ENCODE peak calls at places on chromosomes 3 and 15, in four cellular contexts. One of them, this sample, is unnamed.

GRCh38 chr15:95565201-95565600 is 765.3 kb upstream of the NR2F2 start:
- DNase-seq in GM23248: no peak
- DNase-seq in lower lobe of right lung: no peak
- DNase-seq in cardiac muscle cell: peak; percentile 26
- DNase-seq in this sample: no peak

GRCh38 chr15:51849866-51850265 is 20.4 kb downstream of the TMOD3 start:
- DNase-seq in cardiac muscle cell: no peak
- DNase-seq in GM23248: no peak
- DNase-seq in lower lobe of right lung: no peak
- DNase-seq in this sample: no peak

GRCh38 chr15:89428246-89428645 is 68.1 kb downstream of the RHCG start:
- DNase-seq in lower lobe of right lung: no peak
- DNase-seq in cardiac muscle cell: no peak
- DNase-seq in GM23248: no peak
- DNase-seq in this sample: no peak

GRCh38 chr15:33985287-33985686 is 17.0 kb downstream of the CHRM5 start:
- DNase-seq in cardiac muscle cell: peak; percentile 90
- DNase-seq in lower lobe of right lung: no peak
- DNase-seq in GM23248: peak; percentile 78
- DNase-seq in this sample: peak; percentile 1

GRCh38 chr15:96349933-96350292 is 19.4 kb downstream of the NR2F2 start:
- DNase-seq in GM23248: no peak
- DNase-seq in lower lobe of right lung: no peak
- DNase-seq in cardiac muscle cell: no peak
- DNase-seq in this sample: no peak

GRCh38 chr3:17623464-17623863 is 119.0 kb downstream of the TBC1D5 start:
- DNase-seq in lower lobe of right lung: no peak
- DNase-seq in cardiac muscle cell: no peak
- DNase-seq in GM23248: no peak
- DNase-seq in this sample: no peak

GRCh38 chr15:50257206-50257735 is 8.3 kb downstream of the HDC start:
- DNase-seq in cardiac muscle cell: no peak
- DNase-seq in GM23248: no peak
- DNase-seq in lower lobe of right lung: no peak
- DNase-seq in this sample: no peak

GRCh38 chr3:111924283-111924682 is 54.5 kb upstream of the ABHD10 start:
- DNase-seq in GM23248: no peak
- DNase-seq in lower lobe of right lung: peak; percentile 50
- DNase-seq in cardiac muscle cell: no peak
- DNase-seq in this sample: peak; percentile 96

GRCh38 chr3:194286747-194287146 is 64.4 kb downstream of the CPN2 start:
- DNase-seq in GM23248: no peak
- DNase-seq in cardiac muscle cell: no peak
- DNase-seq in lower lobe of right lung: no peak
- DNase-seq in this sample: no peak

GRCh38 chr15:26772588-26773484 is at the start of gene GABRB3:
- DNase-seq in cardiac muscle cell: peak; percentile 55
- DNase-seq in lower lobe of right lung: peak; percentile 55
- DNase-seq in GM23248: peak; percentile 12
- DNase-seq in this sample: peak; percentile 13

GRCh38 chr3:53195602-53196574 is 34.9 kb downstream of the PRKCD start:
- DNase-seq in GM23248: peak; percentile 69
- DNase-seq in lower lobe of right lung: peak; percentile 75
- DNase-seq in cardiac muscle cell: peak; percentile 56
- DNase-seq in this sample: peak; percentile 30

GRCh38 chr15:78255421-78256043 is 8.8 kb upstream of the DNAJA4 start:
- DNase-seq in GM23248: no peak
- DNase-seq in lower lobe of right lung: no peak
- DNase-seq in cardiac muscle cell: no peak
- DNase-seq in this sample: no peak

GRCh38 chr3:52841981-52842340 is 7.1 kb upstream of the MUSTN1 start:
- DNase-seq in lower lobe of right lung: no peak
- DNase-seq in cardiac muscle cell: no peak
- DNase-seq in GM23248: no peak
- DNase-seq in this sample: no peak

GRCh38 chr3:160400631-160401150 is 1.2 kb downstream of the SMC4 start:
- DNase-seq in GM23248: peak; percentile 56
- DNase-seq in lower lobe of right lung: peak; percentile 66
- DNase-seq in cardiac muscle cell: peak; percentile 35
- DNase-seq in this sample: peak; percentile 18

GRCh38 chr15:83999396-84000120 is 236.0 kb upstream of the GOLGA6L4 start:
- DNase-seq in cardiac muscle cell: no peak
- DNase-seq in GM23248: peak; percentile 2
- DNase-seq in lower lobe of right lung: no peak
- DNase-seq in this sample: no peak

GRCh38 chr3:111076732-111077131 is 5.1 kb downstream of the NECTIN3 start:
- DNase-seq in cardiac muscle cell: no peak
- DNase-seq in lower lobe of right lung: no peak
- DNase-seq in GM23248: no peak
- DNase-seq in this sample: no peak

GRCh38 chr3:46863261-46863782 is at the start of gene MYL3:
- DNase-seq in lower lobe of right lung: peak; percentile 18
- DNase-seq in GM23248: no peak
- DNase-seq in cardiac muscle cell: no peak
- DNase-seq in this sample: no peak

GRCh38 chr3:111859061-111859973 is at the start of gene PHLDB2:
- DNase-seq in GM23248: peak; percentile 91
- DNase-seq in cardiac muscle cell: peak; percentile 87
- DNase-seq in lower lobe of right lung: peak; percentile 67
- DNase-seq in this sample: peak; percentile 86

GRCh38 chr3:169841171-169841570 is 28.5 kb upstream of the LRRC34 start:
- DNase-seq in GM23248: no peak
- DNase-seq in lower lobe of right lung: no peak
- DNase-seq in cardiac muscle cell: peak; percentile 59
- DNase-seq in this sample: peak; percentile 10

GRCh38 chr15:39799552-39800011 is 16.9 kb upstream of the FSIP1 start:
- DNase-seq in GM23248: no peak
- DNase-seq in lower lobe of right lung: peak; percentile 53
- DNase-seq in cardiac muscle cell: no peak
- DNase-seq in this sample: no peak
- H3K9me3 ChIP-seq in GM23248: no peaks in the 10 kb centered on the region
- H3K9me3 ChIP-seq in lower lobe of right lung: no peaks in the 10 kb centered on the region
- H3K9me3 ChIP-seq in cardiac muscle cell: no peaks in the 10 kb centered on the region
- H3K9me3 ChIP-seq in this sample: no peaks in the 10 kb centered on the region

DNA sequence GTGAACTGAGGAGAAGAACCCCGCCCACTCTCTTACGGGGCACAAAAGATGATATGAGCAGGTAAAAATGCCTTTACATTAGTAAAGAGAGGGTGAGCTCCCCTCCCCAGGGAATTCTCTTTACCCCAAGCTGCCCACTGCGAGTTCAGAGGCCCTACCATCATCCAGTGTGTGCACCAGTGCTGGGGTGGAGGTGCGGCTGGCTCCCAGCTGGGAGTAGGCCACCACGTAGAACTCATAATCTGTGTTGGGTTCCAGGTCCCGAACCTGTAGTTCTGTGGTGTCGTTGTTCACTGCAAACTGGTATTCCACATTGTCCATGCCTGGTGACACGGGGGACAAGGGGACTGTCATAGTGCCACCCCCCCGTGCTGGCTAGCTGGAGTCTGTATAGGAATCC is 17.1 kb upstream of the IGDCC3 start:
- DNase-seq in GM23248: no peak
- DNase-seq in lower lobe of right lung: no peak
- DNase-seq in cardiac muscle cell: no peak
- DNase-seq in this sample: no peak
- H3K27me3 ChIP-seq in GM23248: peaks cover 18% of the 10 kb centered on the region
- H3K27me3 ChIP-seq in lower lobe of right lung: peaks cover 45% of the 10 kb centered on the region
- H3K27me3 ChIP-seq in cardiac muscle cell: peaks cover 33% of the 10 kb centered on the region
- H3K27me3 ChIP-seq in this sample: no peaks in the 10 kb centered on the region

GRCh38 chr3:132904-133303 is 63.7 kb upstream of the CHL1 start:
- DNase-seq in GM23248: no peak
- DNase-seq in lower lobe of right lung: no peak
- DNase-seq in cardiac muscle cell: no peak
- DNase-seq in this sample: no peak

GRCh38 chr3:131163-131889 is 65.2 kb upstream of the CHL1 start:
- DNase-seq in lower lobe of right lung: no peak
- DNase-seq in cardiac muscle cell: no peak
- DNase-seq in GM23248: no peak
- DNase-seq in this sample: no peak

GRCh38 chr3:128502-128901 is 68.1 kb upstream of the CHL1 start:
- DNase-seq in lower lobe of right lung: no peak
- DNase-seq in GM23248: no peak
- DNase-seq in cardiac muscle cell: no peak
- DNase-seq in this sample: no peak

GRCh38 chr3:132378-132777 is 64.2 kb upstream of the CHL1 start:
- DNase-seq in cardiac muscle cell: no peak
- DNase-seq in lower lobe of right lung: no peak
- DNase-seq in GM23248: no peak
- DNase-seq in this sample: no peak
- H3K9me3 ChIP-seq in cardiac muscle cell: no peaks in the 10 kb centered on the region
- H3K9me3 ChIP-seq in lower lobe of right lung: no peaks in the 10 kb centered on the region
- H3K9me3 ChIP-seq in GM23248: no peaks in the 10 kb centered on the region
- H3K9me3 ChIP-seq in this sample: no peaks in the 10 kb centered on the region

GRCh38 chr3:142105991-142106390 is 43.4 kb downstream of the TFDP2 start:
- DNase-seq in cardiac muscle cell: no peak
- DNase-seq in GM23248: peak; percentile 48
- DNase-seq in lower lobe of right lung: no peak
- DNase-seq in this sample: no peak
- H3K27me3 ChIP-seq in cardiac muscle cell: no peaks in the 10 kb centered on the region
- H3K27me3 ChIP-seq in GM23248: no peaks in the 10 kb centered on the region
- H3K27me3 ChIP-seq in lower lobe of right lung: no peaks in the 10 kb centered on the region
- H3K27me3 ChIP-seq in this sample: no peaks in the 10 kb centered on the region

GRCh38 chr15:25176616-25176923 is 221.8 kb downstream of the SNRPN start:
- DNase-seq in lower lobe of right lung: no peak
- DNase-seq in cardiac muscle cell: no peak
- DNase-seq in GM23248: no peak
- DNase-seq in this sample: no peak
- H3K9me3 ChIP-seq in lower lobe of right lung: peaks cover 47% of the 10 kb centered on the region
- H3K9me3 ChIP-seq in cardiac muscle cell: no peaks in the 10 kb centered on the region
- H3K9me3 ChIP-seq in GM23248: no peaks in the 10 kb centered on the region
- H3K9me3 ChIP-seq in this sample: no peaks in the 10 kb centered on the region

GRCh38 chr15:79582650-79583049 is 150.5 kb downstream of the MINAR1 start:
- DNase-seq in lower lobe of right lung: no peak
- DNase-seq in GM23248: no peak
- DNase-seq in cardiac muscle cell: peak; percentile 1
- DNase-seq in this sample: no peak
- H3K27me3 ChIP-seq in lower lobe of right lung: no peaks in the 10 kb centered on the region
- H3K27me3 ChIP-seq in GM23248: peaks cover 15% of the 10 kb centered on the region
- H3K27me3 ChIP-seq in cardiac muscle cell: no peaks in the 10 kb centered on the region
- H3K27me3 ChIP-seq in this sample: peaks cover 17% of the 10 kb centered on the region

GRCh38 chr3:123920868-123921267 is 36.7 kb upstream of the MYLK start:
- DNase-seq in GM23248: no peak
- DNase-seq in lower lobe of right lung: no peak
- DNase-seq in cardiac muscle cell: no peak
- DNase-seq in this sample: no peak
- H3K9me3 ChIP-seq in GM23248: peaks cover 6% of the 10 kb centered on the region
- H3K9me3 ChIP-seq in lower lobe of right lung: peaks cover 22% of the 10 kb centered on the region
- H3K9me3 ChIP-seq in cardiac muscle cell: no peaks in the 10 kb centered on the region
- H3K9me3 ChIP-seq in this sample: peaks cover 19% of the 10 kb centered on the region

GRCh38 chr3:181358060-181358459 is 353.7 kb upstream of the SOX2 start:
- DNase-seq in lower lobe of right lung: no peak
- DNase-seq in GM23248: no peak
- DNase-seq in cardiac muscle cell: no peak
- DNase-seq in this sample: no peak

GRCh38 chr3:181362378-181362777 is 349.3 kb upstream of the SOX2 start:
- DNase-seq in GM23248: no peak
- DNase-seq in cardiac muscle cell: no peak
- DNase-seq in lower lobe of right lung: no peak
- DNase-seq in this sample: no peak

GRCh38 chr3:181358555-181358954 is 353.2 kb upstream of the SOX2 start:
- DNase-seq in cardiac muscle cell: no peak
- DNase-seq in GM23248: no peak
- DNase-seq in lower lobe of right lung: no peak
- DNase-seq in this sample: no peak

GRCh38 chr3:181363231-181363630 is 348.5 kb upstream of the SOX2 start:
- DNase-seq in cardiac muscle cell: no peak
- DNase-seq in lower lobe of right lung: no peak
- DNase-seq in GM23248: no peak
- DNase-seq in this sample: no peak
- H3K27me3 ChIP-seq in cardiac muscle cell: no peaks in the 10 kb centered on the region
- H3K27me3 ChIP-seq in lower lobe of right lung: no peaks in the 10 kb centered on the region
- H3K27me3 ChIP-seq in GM23248: no peaks in the 10 kb centered on the region
- H3K27me3 ChIP-seq in this sample: peaks cover 5% of the 10 kb centered on the region

DNA sequence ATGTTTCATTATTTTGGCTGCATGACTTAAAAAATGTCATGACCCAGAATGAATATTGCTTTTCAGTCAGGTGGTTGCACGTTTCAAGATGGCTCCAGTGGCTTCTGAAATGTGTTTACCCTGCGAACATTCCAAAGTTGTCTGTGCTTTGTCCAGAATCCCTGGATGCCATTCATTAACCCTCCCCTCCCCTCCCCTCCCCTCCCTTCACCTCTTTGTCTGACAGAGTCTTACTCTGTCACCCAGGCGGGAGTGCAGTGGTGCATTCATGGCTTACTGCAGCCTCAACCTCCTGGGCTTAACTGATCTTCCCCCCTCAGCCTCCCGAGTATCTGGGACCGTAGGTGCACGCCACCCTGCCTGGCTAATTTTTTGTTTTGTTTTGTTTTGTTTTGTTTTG is 308.0 kb downstream of the PTPRG start:
- DNase-seq in cardiac muscle cell: no peak
- DNase-seq in lower lobe of right lung: no peak
- DNase-seq in GM23248: no peak
- DNase-seq in this sample: no peak
- H3K9me3 ChIP-seq in cardiac muscle cell: no peaks in the 10 kb centered on the region
- H3K9me3 ChIP-seq in lower lobe of right lung: no peaks in the 10 kb centered on the region
- H3K9me3 ChIP-seq in GM23248: no peaks in the 10 kb centered on the region
- H3K9me3 ChIP-seq in this sample: no peaks in the 10 kb centered on the region